ENCODE peak calls at places on chromosomes 7 and 10, in ten cellular contexts. Y is mucosa of gallbladder, R is NCI-H1436, L is uterus, A is EH, C is HS-27A, Q is astrocyte of the cerebellum, Z is bronchial epithelial cell, D is NCI-H2171, I is kidney epithelial cell. X is an unnamed sample.

GRCh38 chr7:27160147-27160545 is 3.7 kb upstream of the HOXA7 start:
- DNase-seq in Y (no peak), R (no peak), L (peak; percentile 34), A (no peak), C (no peak), Q (no peak), Z (no peak), D (no peak), I (no peak), X (no peak)

GRCh38 chr10:118571123-118571522 is 24.3 kb downstream of the PRLHR start:
- DNase-seq in Y (no peak), R (no peak), L (peak; percentile 74), A (no peak), C (no peak), Q (peak; percentile 27), Z (no peak), D (no peak), I (no peak), X (peak; percentile 70)

GRCh38 chr10:74177140-74177677 is 26.2 kb downstream of the ADK start:
- DNase-seq in Y (no peak), R (no peak), L (peak; percentile 24), A (peak; percentile 50), C (no peak), Q (no peak), Z (peak; percentile 55), D (no peak), I (no peak), X (peak; percentile 23)

GRCh38 chr7:69591805-69592204 is 6.5 kb upstream of the AUTS2 start:
- DNase-seq in Y (no peak), R (no peak), L (no peak), A (no peak), C (no peak), Q (no peak), Z (no peak), D (no peak), I (no peak), X (no peak)

GRCh38 chr7:14170872-14171271 is 181.4 kb upstream of the ETV1 start:
- DNase-seq in Y (no peak), R (no peak), L (no peak), A (no peak), C (no peak), Q (no peak), Z (peak; percentile 30), D (no peak), I (no peak), X (no peak)

GRCh38 chr10:122911889-122912484 is 1.6 kb downstream of the FAM24A start:
- DNase-seq in Y (peak; percentile 43), R (no peak), L (no peak), A (peak; percentile 59), C (peak; percentile 1), Q (peak; percentile 35), Z (peak; percentile 38), D (no peak), I (no peak), X (peak; percentile 56)

GRCh38 chr10:117663750-117664149 is 121.2 kb downstream of the EMX2 start:
- DNase-seq in Y (no peak), R (no peak), L (peak; percentile 59), A (peak; percentile 67), C (no peak), Q (peak; percentile 68), Z (peak; percentile 84), D (no peak), I (peak; percentile 96), X (peak; percentile 38)

GRCh38 chr7:143401265-143401664 is 7.4 kb downstream of the EPHA1 start:
- DNase-seq in Y (no peak), R (no peak), L (no peak), A (no peak), C (no peak), Q (no peak), Z (no peak), D (no peak), I (no peak), X (no peak)

GRCh38 chr10:104492349-104492940 is 138.8 kb downstream of the CFAP58 start:
- DNase-seq in Y (no peak), R (no peak), L (peak; percentile 23), A (peak; percentile 44), C (no peak), Q (peak; percentile 4), Z (no peak), D (no peak), I (no peak), X (no peak)

GRCh38 chr7:18941197-18941596 is 176.2 kb downstream of the TWIST1 start:
- DNase-seq in Y (no peak), R (no peak), L (no peak), A (no peak), C (no peak), Q (no peak), Z (no peak), D (no peak), I (no peak), X (peak; percentile 49)

GRCh38 chr10:27534341-27534740 is 30.2 kb downstream of the RAB18 start:
- DNase-seq in Y (no peak), R (no peak), L (no peak), A (no peak), C (no peak), Q (no peak), Z (no peak), D (no peak), I (no peak), X (no peak)

GRCh38 chr7:24816868-24817267 is 59.6 kb upstream of the GSDME start:
- DNase-seq in Y (no peak), R (no peak), L (no peak), A (no peak), C (no peak), Q (no peak), Z (no peak), D (no peak), I (no peak), X (no peak)

GRCh38 chr7:108062250-108063014 is 59.5 kb upstream of the LAMB1 start:
- DNase-seq in Y (no peak), R (no peak), L (no peak), A (peak; percentile 43), C (no peak), Q (no peak), Z (peak; percentile 81), D (no peak), I (no peak), X (no peak)

GRCh38 chr10:74104480-74104879 is 46.1 kb downstream of the AP3M1 start:
- DNase-seq in Y (no peak), R (no peak), L (no peak), A (no peak), C (no peak), Q (no peak), Z (no peak), D (no peak), I (no peak), X (no peak)

GRCh38 chr10:97796651-97797050 is 24.9 kb upstream of the SFRP5 start:
- DNase-seq in Y (no peak), R (no peak), L (no peak), A (no peak), C (no peak), Q (no peak), Z (no peak), D (no peak), I (no peak), X (no peak)

GRCh38 chr7:82154728-82155127 is 288.8 kb downstream of the CACNA2D1 start:
- DNase-seq in Y (no peak), R (no peak), L (no peak), A (no peak), C (no peak), Q (no peak), Z (no peak), D (no peak), I (no peak), X (no peak)

GRCh38 chr7:90717286-90718060 is 121.4 kb downstream of the CDK14 start:
- DNase-seq in Y (no peak), R (no peak), L (no peak), A (peak; percentile 77), C (peak; percentile 24), Q (no peak), Z (no peak), D (no peak), I (peak; percentile 9), X (peak; percentile 78)

GRCh38 chr10:43235070-43235900 is 31.6 kb downstream of the RASGEF1A start:
- DNase-seq in Y (no peak), R (no peak), L (no peak), A (no peak), C (no peak), Q (no peak), Z (no peak), D (no peak), I (no peak), X (no peak)

GRCh38 chr7:83677180-83677866 is 28.4 kb upstream of the SEMA3E start:
- DNase-seq in Y (no peak), R (peak; percentile 18), L (no peak), A (peak; percentile 78), C (peak; percentile 87), Q (peak; percentile 89), Z (peak; percentile 93), D (no peak), I (peak; percentile 91), X (peak; percentile 93)

GRCh38 chr10:133372507-133372906 is 647 bp downstream of the ECHS1 start:
- DNase-seq in Y (no peak), R (no peak), L (no peak), A (no peak), C (no peak), Q (no peak), Z (no peak), D (no peak), I (no peak), X (no peak)

GRCh38 chr7:92340016-92340415 is 94.2 kb downstream of the ANKIB1 start:
- DNase-seq in Y (no peak), R (no peak), L (no peak), A (no peak), C (no peak), Q (no peak), Z (no peak), D (no peak), I (no peak), X (no peak)

GRCh38 chr10:71833451-71834342 is 17.4 kb downstream of the PSAP start:
- DNase-seq in Y (no peak), R (no peak), L (no peak), A (no peak), C (no peak), Q (no peak), Z (no peak), D (no peak), I (no peak), X (no peak)

GRCh38 chr7:140417456-140418155 is 13.7 kb downstream of the RAB19 start:
- DNase-seq in Y (no peak), R (peak; percentile 14), L (no peak), A (no peak), C (no peak), Q (no peak), Z (no peak), D (peak; percentile 49), I (no peak), X (no peak)

GRCh38 chr7:2781636-2782035 is 62.5 kb downstream of the GNA12 start:
- DNase-seq in Y (no peak), R (no peak), L (no peak), A (no peak), C (no peak), Q (no peak), Z (no peak), D (no peak), I (no peak), X (peak; percentile 78)

GRCh38 chr7:157703534-157704195 is 366.9 kb downstream of the DNAJB6 start:
- DNase-seq in Y (no peak), R (no peak), L (no peak), A (no peak), C (no peak), Q (no peak), Z (no peak), D (no peak), I (no peak), X (no peak)